ENCODE peak calls at places on chromosomes 1 and 21, in five cellular contexts. R is PC-3, Q is hepatocyte, N is GM23338, C is MM.1S. W is an unnamed sample.

GRCh38 chr1:162719678-162720077 is 70.8 kb upstream of the HSD17B7 start:
- DNase-seq in C (no peak), N (no peak), Q (no peak), R (no peak), W (no peak)

GRCh38 chr1:230940848-230941247 is 37.8 kb downstream of the TTC13 start:
- DNase-seq in C (no peak), Q (no peak), R (no peak), N (no peak), W (no peak)

GRCh38 chr1:67332653-67333529 is 25.2 kb downstream of the IL12RB2 start:
- DNase-seq in N (no peak), C (no peak), R (no peak), Q (no peak), W (no peak)

GRCh38 chr1:239947789-239948188 is 143.9 kb upstream of the FMN2 start:
- DNase-seq in R (peak), N (no peak), C (no peak), Q (no peak), W (no peak)

GRCh38 chr1:54413295-54413694 is 7.1 kb upstream of the SSBP3 start:
- DNase-seq in R (peak), Q (peak), N (no peak), C (no peak), W (no peak)

GRCh38 chr1:16612332-16613172 is 812 bp downstream of the NBPF1 start:
- DNase-seq in Q (peak), N (peak), C (peak), R (peak), W (peak)

GRCh38 chr1:229848762-229849677 is 218.0 kb upstream of the GALNT2 start:
- DNase-seq in N (peak), C (peak), R (peak), Q (peak), W (peak)

GRCh38 chr1:46616277-46617107 is at the start of gene MOB3C:
- DNase-seq in N (peak), C (peak), R (peak), Q (peak), W (peak)

DNA sequence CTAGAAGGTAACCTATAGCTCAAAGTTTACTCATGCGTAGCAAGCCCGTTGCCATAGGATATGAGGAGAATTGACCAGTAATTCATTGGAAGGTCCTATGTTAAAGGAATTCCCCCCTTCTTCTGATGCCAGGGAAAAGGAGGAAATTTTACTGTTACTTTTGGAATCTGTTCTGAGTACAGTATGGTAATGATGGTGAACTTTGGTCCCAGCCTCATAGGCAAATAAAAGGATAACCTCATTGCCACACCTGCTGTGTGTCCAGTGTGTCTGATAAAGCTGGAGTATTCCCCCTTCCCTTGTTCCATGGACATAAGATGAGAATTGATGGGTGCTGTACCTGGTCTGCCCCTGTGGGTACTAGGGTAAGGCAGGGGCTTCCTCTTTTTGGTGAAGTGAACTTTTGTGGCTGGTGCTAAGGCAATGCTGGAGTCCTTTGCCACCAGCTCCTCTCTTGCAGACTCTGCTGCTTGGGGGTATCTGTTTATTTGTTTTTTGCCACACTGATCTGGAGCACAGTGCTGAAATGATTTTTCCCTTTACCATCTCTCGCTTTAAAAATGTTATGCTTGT is 22.2 kb downstream of the MPZ start:
- DNase-seq in N (no peak), C (no peak), R (no peak), Q (peak), W (no peak)
- TF ChIP-seq EZH2phosphoT487 in N (no peak), C (no peak), R (no peak), Q (no peak), W (no peak)

GRCh38 chr1:202682477-202682876 is 27.8 kb downstream of the SYT2 start:
- DNase-seq in R (no peak), N (no peak), C (no peak), Q (no peak), W (no peak)
- TF ChIP-seq CTCF in R (no peak), N (no peak), C (no peak), Q (no peak), W (no peak)

DNA sequence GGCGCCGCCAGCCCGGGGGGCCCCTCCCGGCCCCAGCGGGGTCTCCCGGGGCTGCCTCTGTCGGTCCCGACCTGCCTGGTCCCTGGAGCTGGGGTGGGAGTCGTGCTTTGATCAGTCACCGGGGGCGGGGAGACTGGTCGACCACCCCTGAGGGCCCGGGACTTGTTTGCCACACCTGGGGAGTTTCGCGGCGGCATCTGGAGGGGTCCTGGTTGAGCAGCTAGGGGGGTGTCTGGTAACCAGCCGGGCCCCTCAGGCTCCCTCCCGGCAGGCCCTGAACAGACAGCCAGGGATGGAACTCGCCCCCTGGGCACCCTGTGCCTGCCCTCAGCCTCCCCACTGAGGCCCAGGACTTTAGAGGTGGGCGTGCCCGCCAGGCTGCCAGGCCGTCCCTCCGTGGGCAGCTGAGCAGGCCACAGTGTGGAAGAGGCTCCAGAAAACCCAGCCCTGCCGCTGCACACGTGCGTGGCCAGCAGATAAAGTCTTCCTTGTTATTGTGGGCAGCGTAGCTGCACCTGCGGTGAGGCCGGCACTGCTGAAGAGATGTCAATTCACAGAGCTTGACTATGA is 13.3 kb upstream of the SAMD11 start:
- DNase-seq in N (no peak), C (no peak), Q (peak), R (no peak), W (peak)
- TF ChIP-seq EZH2 in N (no peak), C (no peak), Q (no peak), R (no peak), W (no peak)

DNA sequence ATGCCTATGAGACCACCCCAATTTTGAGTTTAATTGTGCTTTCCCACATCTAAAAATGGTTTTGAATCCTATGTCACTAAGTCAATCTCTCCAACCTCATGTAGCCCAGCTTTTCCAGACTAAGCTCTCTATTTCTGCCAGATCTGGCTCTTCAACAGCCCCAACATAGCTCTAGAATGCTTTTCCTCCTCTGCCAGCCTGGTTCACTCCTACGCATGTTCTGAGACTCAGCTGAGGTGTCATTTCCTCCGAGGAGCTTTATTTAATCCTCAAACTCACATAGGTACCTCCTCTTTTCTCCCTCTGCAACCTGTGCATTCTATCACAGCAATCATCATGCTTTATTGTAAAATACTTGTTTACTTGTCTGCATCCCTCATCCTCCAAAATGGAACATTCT is 517.8 kb upstream of the BEND5 start:
- DNase-seq in C (no peak), Q (no peak), N (no peak), R (no peak), W (no peak)
- TF ChIP-seq EZH2phosphoT487 in C (no peak), Q (no peak), N (no peak), R (no peak), W (no peak)

DNA sequence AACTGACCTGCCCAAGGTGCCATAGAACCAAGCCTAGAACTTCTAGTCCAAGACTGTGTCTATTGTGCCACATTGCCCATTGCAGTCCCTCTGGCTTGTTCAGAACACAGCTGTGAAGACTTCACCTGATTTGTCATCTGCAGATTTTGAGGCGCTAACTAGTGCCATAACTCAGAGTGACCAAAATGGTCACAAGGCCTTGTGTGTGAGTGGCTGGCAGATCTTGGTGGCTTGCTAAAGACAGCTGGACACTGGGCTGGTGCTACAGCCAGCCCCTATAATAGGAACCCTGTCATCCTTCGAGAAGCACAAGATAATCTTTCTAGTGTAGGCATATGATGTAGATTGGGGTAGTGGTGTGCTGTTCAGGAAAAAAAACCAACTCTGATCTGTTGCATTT is 63.7 kb upstream of the IFNLR1 start:
- DNase-seq in C (no peak), Q (no peak), R (no peak), N (no peak), W (no peak)
- TF ChIP-seq CTCF in C (no peak), Q (no peak), R (no peak), N (no peak), W (no peak)

GRCh38 chr21:33029975-33030461 is 4.3 kb downstream of the OLIG2 start:
- DNase-seq in R (no peak), N (peak), Q (no peak), C (no peak), W (no peak)
- TF ChIP-seq EZH2 in R (no peak), N (peak), Q (no peak), C (no peak), W (no peak)

DNA sequence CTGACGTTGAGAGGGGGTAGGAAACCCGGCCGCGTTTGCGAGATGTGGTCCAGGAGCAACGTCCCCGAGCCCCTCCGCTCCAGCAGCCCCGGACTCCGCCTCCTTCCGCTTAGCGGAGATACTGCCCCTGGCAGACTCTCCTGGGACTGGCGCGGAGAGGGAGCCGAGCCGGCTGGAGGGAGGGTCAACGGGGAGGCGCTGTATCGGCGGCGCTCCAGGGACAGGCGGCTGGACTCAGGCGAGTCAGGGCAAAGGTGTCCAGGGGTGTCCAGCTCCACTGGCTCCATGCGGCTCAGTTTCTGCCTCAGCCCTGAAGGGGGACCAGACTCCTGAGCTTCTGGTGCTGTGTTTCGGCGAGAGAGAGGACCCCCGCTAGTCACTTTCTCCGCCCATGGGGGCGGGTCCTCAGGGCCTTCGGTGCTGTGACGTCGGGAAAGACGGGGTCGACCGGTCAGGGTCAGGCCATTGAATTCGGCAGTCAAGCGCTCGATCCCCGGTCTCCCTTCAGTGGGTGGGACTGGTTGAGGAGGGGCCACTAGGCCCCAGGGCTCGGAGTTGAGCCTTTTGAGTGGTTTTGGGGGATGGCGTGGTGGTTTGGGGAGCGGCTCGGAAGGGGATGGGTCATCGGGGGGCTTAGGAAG is 2.8 kb upstream of the LIX1L start:
- DNase-seq in Q (peak), R (peak), C (no peak), N (peak), W (peak)
- TF ChIP-seq EZH2phosphoT487 in Q (no peak), R (no peak), C (peak), N (no peak), W (no peak)

GRCh38 chr1:245858683-245859509 is 648.2 kb downstream of the SMYD3 start:
- DNase-seq in Q (no peak), N (no peak), R (peak), C (no peak), W (no peak)
- TF ChIP-seq CTCF in Q (peak), N (peak), R (peak), C (no peak), W (peak)

GRCh38 chr1:63317007-63317813 is 5.2 kb upstream of the FOXD3 start:
- DNase-seq in R (peak), N (peak), Q (peak), C (peak), W (peak)
- TF ChIP-seq EZH2 in R (no peak), N (no peak), Q (no peak), C (no peak), W (peak)

DNA sequence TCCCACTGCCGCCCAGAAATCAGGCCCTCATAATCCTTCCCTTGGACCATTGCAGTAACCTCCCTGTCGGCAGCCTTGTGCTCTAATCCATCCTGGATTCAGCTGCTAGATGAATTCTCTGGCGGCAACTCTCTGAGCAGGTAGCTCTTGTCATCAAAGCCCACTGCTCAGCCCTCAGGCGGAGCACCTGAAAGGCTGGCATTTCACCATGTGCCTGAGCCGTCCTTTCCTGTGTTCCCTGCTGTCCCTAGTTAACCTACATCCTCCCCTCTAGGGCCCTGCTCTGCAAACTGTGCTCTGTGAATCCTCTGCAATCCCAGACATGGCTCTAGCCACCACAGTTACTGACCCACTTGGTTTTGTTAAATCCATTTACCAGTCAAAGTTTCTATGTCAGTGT is 118.0 kb downstream of the KAZN start:
- DNase-seq in N (no peak), Q (no peak), C (no peak), R (no peak), W (no peak)
- TF ChIP-seq EZH2phosphoT487 in N (no peak), Q (no peak), C (no peak), R (no peak), W (no peak)